ENCODE peak calls at places on chromosomes 11 and 22, in eight cellular contexts. A, E, Y, T, L, N, D and W are unnamed samples.

GRCh38 chr11:64842851-64843841 is 1.3 kb downstream of the CDC42BPG start:
- DNase-seq in A (no peak), Y (no peak), N (no peak), E (no peak), L (no peak), D (no peak), T (no peak), W (no peak)

GRCh38 chr11:101126551-101127347 is 2.9 kb downstream of the PGR start:
- DNase-seq in D (no peak), L (no peak), E (no peak), A (no peak), N (no peak), Y (no peak), T (no peak), W (peak)

GRCh38 chr11:57651408-57651807 is 1.7 kb upstream of the YPEL4 start:
- DNase-seq in D (no peak), T (no peak), A (no peak), E (no peak), L (no peak), N (no peak), Y (no peak), W (no peak)

GRCh38 chr11:93480756-93481155 is 62.4 kb downstream of the SMCO4 start:
- DNase-seq in Y (no peak), D (no peak), T (no peak), A (no peak), E (no peak), L (no peak), N (no peak), W (no peak)

GRCh38 chr11:73577496-73577917 is 20.4 kb downstream of the FAM168A start:
- DNase-seq in T (no peak), E (no peak), A (peak), N (no peak), L (peak), Y (no peak), D (peak), W (no peak)

GRCh38 chr11:1393038-1393710 is 3.4 kb downstream of the BRSK2 start:
- DNase-seq in N (no peak), Y (no peak), D (no peak), A (no peak), E (no peak), T (no peak), L (no peak), W (no peak)

GRCh38 chr11:122785156-122785605 is 53.1 kb upstream of the CRTAM start:
- DNase-seq in T (no peak), D (no peak), N (no peak), A (no peak), Y (no peak), E (no peak), L (peak), W (no peak)

GRCh38 chr11:5192738-5193137 is 7.7 kb downstream of the OR51V1 start:
- DNase-seq in E (no peak), L (no peak), T (no peak), D (no peak), A (no peak), N (no peak), Y (no peak), W (no peak)

GRCh38 chr11:1570001-1570453 is 2.0 kb downstream of the DUSP8 start:
- DNase-seq in N (no peak), D (no peak), Y (no peak), L (no peak), A (no peak), T (no peak), E (no peak), W (no peak)

GRCh38 chr11:34284836-34285235 is 73.0 kb downstream of the ABTB2 start:
- DNase-seq in Y (no peak), L (no peak), A (no peak), N (no peak), E (no peak), D (no peak), T (no peak), W (no peak)

GRCh38 chr11:62144641-62145255 is 20.9 kb downstream of the INCENP start:
- DNase-seq in L (no peak), N (no peak), E (no peak), Y (no peak), A (no peak), D (no peak), T (no peak), W (no peak)

GRCh38 chr11:121767433-121767832 is 314.7 kb upstream of the SORL1-AS1 start:
- DNase-seq in Y (no peak), A (peak), D (no peak), N (no peak), L (no peak), T (no peak), E (no peak), W (no peak)

GRCh38 chr11:60750911-60751310 is 5.8 kb upstream of the MS4A15 start:
- DNase-seq in Y (no peak), L (no peak), E (no peak), T (no peak), D (no peak), A (no peak), N (no peak), W (no peak)

GRCh38 chr11:117203069-117203407 is 3.9 kb downstream of the TAGLN start:
- DNase-seq in N (no peak), Y (no peak), T (no peak), E (no peak), D (no peak), L (no peak), A (no peak), W (no peak)

GRCh38 chr11:65862941-65863888 is 3.0 kb downstream of the MUS81 start:
- DNase-seq in L (no peak), Y (no peak), N (no peak), E (no peak), A (peak), T (no peak), D (no peak), W (no peak)

GRCh38 chr11:60951909-60952741 is at the start of gene SLC15A3:
- DNase-seq in Y (peak), L (no peak), A (peak), D (peak), E (no peak), T (no peak), N (no peak), W (peak)

GRCh38 chr11:61978703-61979661 is 11.5 kb upstream of the FTH1 start:
- DNase-seq in D (peak), Y (no peak), N (no peak), T (no peak), A (no peak), L (no peak), E (no peak), W (peak)

GRCh38 chr22:24077416-24077815 is 66.3 kb downstream of the CABIN1 start:
- DNase-seq in D (no peak), T (no peak), E (no peak), N (no peak), Y (no peak), L (no peak), A (no peak), W (no peak)

GRCh38 chr11:8256271-8257002 is 7.2 kb downstream of the LMO1 start:
- DNase-seq in Y (no peak), E (no peak), N (no peak), D (no peak), L (no peak), A (no peak), T (no peak), W (no peak)

GRCh38 chr22:29205598-29206371 is at the start of gene EMID1:
- DNase-seq in A (peak), D (peak), N (peak), L (peak), E (peak), Y (peak), T (no peak), W (peak)

GRCh38 chr11:57504511-57504910 is 11.0 kb downstream of the SLC43A1 start:
- DNase-seq in N (no peak), E (no peak), A (no peak), D (no peak), Y (no peak), T (no peak), L (no peak), W (no peak)

GRCh38 chr11:3138178-3139085 is 26.7 kb downstream of the OSBPL5 start:
- DNase-seq in L (peak), Y (no peak), E (no peak), A (no peak), D (no peak), T (no peak), N (no peak), W (no peak)

GRCh38 chr22:20157416-20158183 is 6.7 kb upstream of the CCDC188 start:
- DNase-seq in Y (no peak), N (no peak), A (no peak), L (no peak), T (no peak), D (no peak), E (no peak), W (no peak)

GRCh38 chr11:113176971-113177370 is 137.4 kb upstream of the TTC12 start:
- DNase-seq in T (no peak), A (no peak), Y (no peak), L (no peak), E (no peak), N (no peak), D (peak), W (peak)

GRCh38 chr22:22171357-22172218 is 73.0 kb upstream of the VPREB1 start:
- DNase-seq in L (peak), Y (peak), D (peak), A (peak), N (peak), E (no peak), T (no peak), W (peak)

GRCh38 chr22:38201718-38202436 is at the start of gene MAFF:
- DNase-seq in L (peak), T (peak), N (peak), E (peak), Y (peak), A (peak), D (peak), W (peak)

GRCh38 chr22:19691007-19691720 is 23.1 kb upstream of the SEPTIN5 start:
- DNase-seq in E (no peak), A (no peak), D (no peak), N (no peak), Y (no peak), T (no peak), L (no peak), W (no peak)

GRCh38 chr11:125239585-125240331 is 75.2 kb downstream of the PKNOX2 start:
- DNase-seq in N (no peak), L (no peak), E (no peak), Y (no peak), T (no peak), D (no peak), A (no peak), W (no peak)

GRCh38 chr11:89168396-89168795 is 9.3 kb upstream of the TYR start:
- DNase-seq in A (no peak), E (no peak), D (no peak), N (no peak), T (no peak), Y (no peak), L (no peak), W (peak)

GRCh38 chr11:31690041-31690440 is 121.1 kb downstream of the PAX6 start:
- DNase-seq in T (no peak), L (peak), N (no peak), E (no peak), A (no peak), D (no peak), Y (no peak), W (no peak)

GRCh38 chr11:28701760-28702449 is 593.7 kb downstream of the METTL15 start:
- DNase-seq in A (no peak), N (no peak), Y (peak), E (no peak), T (no peak), D (peak), L (no peak), W (peak)

GRCh38 chr11:104254347-104254746 is 90.4 kb upstream of the PDGFD start:
- DNase-seq in L (peak), A (peak), T (no peak), E (no peak), D (peak), Y (peak), N (peak), W (peak)

GRCh38 chr22:46536559-46537220 is 730 bp downstream of the CELSR1 start:
- DNase-seq in A (no peak), D (no peak), Y (peak), N (peak), E (no peak), L (no peak), T (no peak), W (no peak)

GRCh38 chr22:36546932-36547331 is 18.0 kb upstream of the EIF3D start:
- DNase-seq in Y (peak), D (peak), E (no peak), L (no peak), N (no peak), A (no peak), T (no peak), W (no peak)

GRCh38 chr11:103257360-103257759 is 148.1 kb downstream of the DYNC2H1 start:
- DNase-seq in D (peak), A (no peak), E (no peak), N (peak), T (no peak), Y (peak), L (peak), W (peak)

GRCh38 chr11:96338910-96339703 is 3.9 kb downstream of the MAML2 start:
- DNase-seq in T (no peak), E (peak), Y (peak), D (peak), N (no peak), A (peak), L (no peak), W (peak)